ENCODE peak calls at places on chromosomes 6 and 20, in ten cellular contexts. M, H, D, Z, Q, R, K, B, N and J are unnamed samples.

GRCh38 chr6:111623046-111623718 is 17.5 kb upstream of the TRAF3IP2 start:
- DNase-seq in M (no peak), H (no peak), D (no peak), Z (no peak), Q (no peak), R (no peak), K (no peak), B (no peak), N (no peak), J (no peak)

GRCh38 chr20:10277616-10278015 is 59.0 kb downstream of the SNAP25 start:
- DNase-seq in M (no peak), H (no peak), D (no peak), Z (no peak), Q (no peak), R (no peak), K (no peak), B (no peak), N (no peak), J (no peak)

GRCh38 chr6:15444881-15445280 is 199.0 kb downstream of the JARID2 start:
- DNase-seq in M (peak; percentile 26), H (no peak), D (no peak), Z (no peak), Q (peak; percentile 70), R (no peak), K (peak; percentile 21), B (no peak), N (no peak), J (peak; percentile 51)

GRCh38 chr20:63453029-63453523 is 19.4 kb downstream of the KCNQ2 start:
- DNase-seq in M (no peak), H (no peak), D (no peak), Z (no peak), Q (no peak), R (peak; percentile 71), K (no peak), B (no peak), N (no peak), J (no peak)

GRCh38 chr20:58359441-58359840 is 29.6 kb upstream of the VAPB start:
- DNase-seq in M (no peak), H (peak; percentile 18), D (no peak), Z (no peak), Q (no peak), R (no peak), K (no peak), B (no peak), N (peak; percentile 29), J (no peak)

GRCh38 chr6:56259682-56260081 is 12.3 kb upstream of the COL21A1 start:
- DNase-seq in M (no peak), H (no peak), D (no peak), Z (no peak), Q (peak; percentile 61), R (no peak), K (no peak), B (no peak), N (peak; percentile 53), J (no peak)

GRCh38 chr20:39619386-39619785 is 657.2 kb downstream of the DHX35 start:
- DNase-seq in M (no peak), H (no peak), D (no peak), Z (no peak), Q (no peak), R (no peak), K (no peak), B (no peak), N (no peak), J (no peak)

GRCh38 chr20:20373046-20373706 is 5.3 kb downstream of the INSM1 start:
- DNase-seq in M (no peak), H (no peak), D (no peak), Z (no peak), Q (peak; percentile 73), R (no peak), K (peak; percentile 36), B (no peak), N (peak; percentile 26), J (no peak)

GRCh38 chr6:20202070-20202658 is 10.1 kb downstream of the MBOAT1 start:
- DNase-seq in M (no peak), H (no peak), D (no peak), Z (peak; percentile 72), Q (no peak), R (peak; percentile 59), K (peak; percentile 53), B (no peak), N (peak; percentile 40), J (no peak)

GRCh38 chr6:36618366-36619355 is 24.5 kb downstream of the SRSF3 start:
- DNase-seq in M (no peak), H (no peak), D (no peak), Z (no peak), Q (no peak), R (no peak), K (no peak), B (no peak), N (no peak), J (no peak)

GRCh38 chr6:148547110-148547509 is 199.7 kb upstream of the UST start:
- DNase-seq in M (no peak), H (no peak), D (no peak), Z (no peak), Q (no peak), R (no peak), K (no peak), B (no peak), N (no peak), J (peak; percentile 68)

GRCh38 chr6:21731411-21732031 is 138.0 kb downstream of the SOX4 start:
- DNase-seq in M (peak; percentile 17), H (no peak), D (no peak), Z (no peak), Q (no peak), R (peak; percentile 45), K (no peak), B (no peak), N (peak; percentile 61), J (no peak)

GRCh38 chr6:4687989-4688947 is 87.9 kb upstream of the CDYL start:
- DNase-seq in M (no peak), H (no peak), D (no peak), Z (peak; percentile 55), Q (no peak), R (peak; percentile 72), K (no peak), B (no peak), N (peak; percentile 88), J (no peak)

GRCh38 chr6:3797231-3798200 is 46.0 kb upstream of the PXDC1 start:
- DNase-seq in M (no peak), H (no peak), D (no peak), Z (no peak), Q (no peak), R (peak; percentile 34), K (no peak), B (no peak), N (peak; percentile 79), J (no peak)

GRCh38 chr6:27279513-27280063 is 32.1 kb downstream of the PRSS16 start:
- DNase-seq in M (no peak), H (peak; percentile 52), D (no peak), Z (no peak), Q (peak; percentile 38), R (no peak), K (no peak), B (no peak), N (no peak), J (no peak)

GRCh38 chr20:63495771-63496403 is 3.0 kb downstream of the EEF1A2 start:
- DNase-seq in M (peak; percentile 69), H (peak; percentile 87), D (peak; percentile 67), Z (peak; percentile 20), Q (no peak), R (peak; percentile 73), K (peak; percentile 66), B (no peak), N (peak; percentile 28), J (peak; percentile 41)

GRCh38 chr6:54206510-54206909 is 95.3 kb downstream of the MLIP start:
- DNase-seq in M (no peak), H (no peak), D (no peak), Z (no peak), Q (no peak), R (no peak), K (no peak), B (no peak), N (no peak), J (no peak)

GRCh38 chr6:38572186-38572813 is 67.4 kb downstream of the BTBD9 start:
- DNase-seq in M (no peak), H (no peak), D (no peak), Z (no peak), Q (no peak), R (no peak), K (no peak), B (no peak), N (no peak), J (no peak)

GRCh38 chr20:47854687-47855212 is 69.5 kb upstream of the SULF2 start:
- DNase-seq in M (no peak), H (no peak), D (no peak), Z (peak; percentile 12), Q (peak; percentile 36), R (peak; percentile 55), K (no peak), B (no peak), N (peak; percentile 41), J (no peak)

GRCh38 chr6:169692516-169692915 is 9.3 kb downstream of the WDR27 start:
- DNase-seq in M (no peak), H (no peak), D (no peak), Z (no peak), Q (no peak), R (no peak), K (no peak), B (no peak), N (no peak), J (no peak)

GRCh38 chr6:82963527-82963926 is 102.1 kb downstream of the UBE3D start:
- DNase-seq in M (no peak), H (no peak), D (no peak), Z (no peak), Q (no peak), R (no peak), K (no peak), B (no peak), N (no peak), J (no peak)

GRCh38 chr6:126167726-126168125 is 172.2 kb upstream of the CENPW start:
- DNase-seq in M (no peak), H (no peak), D (no peak), Z (no peak), Q (no peak), R (no peak), K (no peak), B (no peak), N (peak; percentile 38), J (no peak)

GRCh38 chr6:114659513-114659912 is 316.7 kb upstream of the HS3ST5 start:
- DNase-seq in M (no peak), H (no peak), D (no peak), Z (no peak), Q (no peak), R (no peak), K (no peak), B (no peak), N (no peak), J (no peak)

GRCh38 chr6:11278207-11278559 is 45.7 kb upstream of the NEDD9 start:
- DNase-seq in M (no peak), H (no peak), D (no peak), Z (no peak), Q (no peak), R (no peak), K (no peak), B (no peak), N (no peak), J (no peak)

GRCh38 chr6:43934803-43935602 is 165.0 kb downstream of the VEGFA start:
- DNase-seq in M (no peak), H (no peak), D (no peak), Z (no peak), Q (no peak), R (no peak), K (no peak), B (no peak), N (no peak), J (no peak)

GRCh38 chr20:24720957-24721356 is 228.1 kb upstream of the CST7 start:
- DNase-seq in M (no peak), H (no peak), D (no peak), Z (no peak), Q (no peak), R (no peak), K (no peak), B (peak; percentile 32), N (no peak), J (no peak)

GRCh38 chr20:54090230-54091119 is 20.1 kb upstream of the BCAS1 start:
- DNase-seq in M (no peak), H (no peak), D (no peak), Z (no peak), Q (no peak), R (no peak), K (no peak), B (no peak), N (no peak), J (no peak)

GRCh38 chr20:62424249-62425109 is 2.9 kb downstream of the RBBP8NL start:
- DNase-seq in M (no peak), H (no peak), D (no peak), Z (no peak), Q (no peak), R (no peak), K (no peak), B (no peak), N (no peak), J (no peak)